ENCODE peak calls at places on chromosomes 4 and X, in six cellular contexts. T is cardiac septum; M is fibroblast of pulmonary artery; L is CD8-positive, alpha-beta T cell; A is T-cell; E is CD8-positive, alpha-beta memory T cell. W is an unnamed sample.

GRCh38 chr4:150033109-150033508 is 45.1 kb upstream of the DCLK2 start:
- DNase-seq in T (no peak), M (no peak), L (no peak), A (no peak), E (no peak), W (peak; percentile 19)

GRCh38 chr4:128517739-128518510 is 230.3 kb upstream of the PGRMC2 start:
- DNase-seq in T (no peak), M (peak; percentile 96), L (no peak), A (no peak), E (no peak), W (peak; percentile 97)

GRCh38 chr4:1521821-1522361 is 115.6 kb upstream of the NKX1-1 start:
- DNase-seq in T (no peak), M (no peak), L (no peak), A (no peak), E (no peak), W (no peak)

GRCh38 chr4:1741208-1741607 is 19.9 kb downstream of the TACC3 start:
- DNase-seq in T (no peak), M (no peak), L (no peak), A (no peak), E (no peak), W (no peak)

GRCh38 chrX:68684291-68684918 is 36.9 kb downstream of the STARD8 start:
- DNase-seq in T (peak; percentile 82), M (peak; percentile 48), L (no peak), A (no peak), E (no peak), W (peak; percentile 63)

GRCh38 chr4:123120473-123120872 is 198.1 kb upstream of the NUDT6 start:
- DNase-seq in T (no peak), M (peak; percentile 45), L (no peak), A (no peak), E (no peak), W (peak; percentile 55)

GRCh38 chrX:10484683-10485247 is 135.6 kb downstream of the MID1 start:
- DNase-seq in T (no peak), M (no peak), L (no peak), A (no peak), E (no peak), W (peak; percentile 27)

GRCh38 chr4:43485196-43485595 is 592.7 kb downstream of the GRXCR1 start:
- DNase-seq in T (no peak), M (no peak), L (no peak), A (no peak), E (no peak), W (no peak)

GRCh38 chr4:177573487-177573886 is 131.2 kb upstream of the AGA start:
- DNase-seq in T (no peak), M (peak; percentile 70), L (no peak), A (no peak), E (no peak), W (peak; percentile 83)

GRCh38 chrX:130245441-130245840 is 23.3 kb downstream of the ZNF280C start:
- DNase-seq in T (no peak), M (peak; percentile 51), L (no peak), A (no peak), E (no peak), W (peak; percentile 57)

GRCh38 chr4:4752576-4753401 is 106.7 kb upstream of the MSX1 start:
- DNase-seq in T (peak; percentile 12), M (no peak), L (no peak), A (no peak), E (no peak), W (peak; percentile 4)

GRCh38 chr4:82017680-82018079 is 356.1 kb downstream of the HNRNPD start:
- DNase-seq in T (no peak), M (peak; percentile 49), L (no peak), A (no peak), E (no peak), W (peak; percentile 21)

GRCh38 chr4:37767546-37767945 is 58.9 kb upstream of the PGM2 start:
- DNase-seq in T (peak; percentile 79), M (peak; percentile 83), L (no peak), A (no peak), E (no peak), W (peak; percentile 33)

GRCh38 chr4:16745009-16745408 is 153.4 kb downstream of the LDB2 start:
- DNase-seq in T (no peak), M (peak; percentile 73), L (no peak), A (no peak), E (no peak), W (peak; percentile 56)

GRCh38 chrX:96688789-96689188 is 4.1 kb downstream of the DIAPH2 start:
- DNase-seq in T (no peak), M (no peak), L (no peak), A (no peak), E (no peak), W (no peak)

GRCh38 chr4:146577111-146577510 is 55.4 kb upstream of the SLC10A7 start:
- DNase-seq in T (no peak), M (peak; percentile 26), L (no peak), A (no peak), E (no peak), W (peak; percentile 25)

GRCh38 chr4:149719357-149719756 is 96.3 kb downstream of the IQCM start:
- DNase-seq in T (no peak), M (no peak), L (no peak), A (no peak), E (no peak), W (no peak)

GRCh38 chr4:13694256-13694655 is 66.7 kb upstream of the BOD1L1 start:
- DNase-seq in T (no peak), M (no peak), L (no peak), A (no peak), E (no peak), W (no peak)

GRCh38 chr4:118821590-118822293 is 14.2 kb downstream of the SEC24D start:
- DNase-seq in T (no peak), M (no peak), L (no peak), A (no peak), E (no peak), W (no peak)

GRCh38 chrX:133249659-133250058 is 31.5 kb upstream of the TFDP3 start:
- DNase-seq in T (no peak), M (peak; percentile 0), L (no peak), A (no peak), E (no peak), W (no peak)

GRCh38 chr4:161554372-161554990 is 609.3 kb downstream of the FSTL5 start:
- DNase-seq in T (no peak), M (peak; percentile 31), L (no peak), A (no peak), E (no peak), W (no peak)

GRCh38 chr4:10732235-10732975 is 47.8 kb upstream of the CLNK start:
- DNase-seq in T (no peak), M (no peak), L (no peak), A (no peak), E (no peak), W (no peak)

GRCh38 chr4:186148335-186148975 is 42.9 kb upstream of the CYP4V2 start:
- DNase-seq in T (no peak), M (no peak), L (no peak), A (no peak), E (no peak), W (no peak)

GRCh38 chr4:153645183-153645582 is 38.9 kb upstream of the TLR2 start:
- DNase-seq in T (no peak), M (no peak), L (no peak), A (no peak), E (no peak), W (peak; percentile 5)

GRCh38 chr4:6126971-6127745 is 73.2 kb downstream of the JAKMIP1 start:
- DNase-seq in T (peak; percentile 59), M (no peak), L (no peak), A (no peak), E (no peak), W (no peak)

GRCh38 chr4:60683357-60683756 is 516.8 kb upstream of the ADGRL3 start:
- DNase-seq in T (no peak), M (peak; percentile 43), L (no peak), A (no peak), E (no peak), W (peak; percentile 91)

GRCh38 chr4:27000122-27000521 is 139.5 kb downstream of the STIM2 start:
- DNase-seq in T (no peak), M (no peak), L (no peak), A (no peak), E (no peak), W (no peak)

GRCh38 chrX:83508006-83508405 is at the start of gene POU3F4:
- DNase-seq in T (no peak), M (no peak), L (no peak), A (no peak), E (no peak), W (no peak)

GRCh38 chr4:15753786-15754185 is 24.3 kb upstream of the CD38 start:
- DNase-seq in T (peak; percentile 87), M (peak; percentile 37), L (no peak), A (no peak), E (no peak), W (peak; percentile 61)

GRCh38 chr4:140740422-140740821 is 15.8 kb downstream of the TBC1D9 start:
- DNase-seq in T (no peak), M (no peak), L (no peak), A (no peak), E (no peak), W (no peak)

GRCh38 chr4:88138561-88138960 is 19.9 kb downstream of the ABCG2 start:
- DNase-seq in T (no peak), M (peak; percentile 60), L (no peak), A (no peak), E (no peak), W (peak; percentile 91)

GRCh38 chr4:149910177-149910576 is 94.5 kb upstream of the IQCM start:
- DNase-seq in T (no peak), M (no peak), L (no peak), A (no peak), E (no peak), W (no peak)